ENCODE peak calls at places on chromosome 4, in four cellular contexts. One of them, this sample, is unnamed.

GRCh38 chr4:89298160-89298559 is 9.4 kb downstream of the GPRIN3 start:
- DNase-seq in brain microvascular endothelial cell: no peak
- DNase-seq in upper lobe of right lung: no peak
- DNase-seq in endothelial cell of umbilical vein: no peak
- DNase-seq in this sample: no peak

GRCh38 chr4:76950846-76951321 is 1.3 kb downstream of the SEPTIN11 start:
- DNase-seq in brain microvascular endothelial cell: no peak
- DNase-seq in endothelial cell of umbilical vein: peak; percentile 48
- DNase-seq in upper lobe of right lung: no peak
- DNase-seq in this sample: no peak

GRCh38 chr4:159227378-159227777 is 124.5 kb downstream of the RAPGEF2 start:
- DNase-seq in brain microvascular endothelial cell: peak; percentile 11
- DNase-seq in endothelial cell of umbilical vein: no peak
- DNase-seq in upper lobe of right lung: no peak
- DNase-seq in this sample: no peak

GRCh38 chr4:6071959-6072720 is 53.9 kb upstream of the C4orf50 start:
- DNase-seq in brain microvascular endothelial cell: no peak
- DNase-seq in endothelial cell of umbilical vein: no peak
- DNase-seq in upper lobe of right lung: peak; percentile 74
- DNase-seq in this sample: no peak

GRCh38 chr4:55398461-55398860 is 2.7 kb downstream of the TMEM165 start:
- DNase-seq in endothelial cell of umbilical vein: no peak
- DNase-seq in upper lobe of right lung: no peak
- DNase-seq in brain microvascular endothelial cell: no peak
- DNase-seq in this sample: no peak

GRCh38 chr4:80459918-80460473 is 124.5 kb downstream of the CFAP299 start:
- DNase-seq in upper lobe of right lung: no peak
- DNase-seq in endothelial cell of umbilical vein: no peak
- DNase-seq in brain microvascular endothelial cell: no peak
- DNase-seq in this sample: no peak

GRCh38 chr4:123042095-123042494 is 119.7 kb upstream of the NUDT6 start:
- DNase-seq in endothelial cell of umbilical vein: no peak
- DNase-seq in upper lobe of right lung: no peak
- DNase-seq in brain microvascular endothelial cell: no peak
- DNase-seq in this sample: no peak

GRCh38 chr4:99945718-99946345 is 586 bp downstream of the DNAJB14 start:
- DNase-seq in upper lobe of right lung: no peak
- DNase-seq in endothelial cell of umbilical vein: peak; percentile 49
- DNase-seq in brain microvascular endothelial cell: no peak
- DNase-seq in this sample: peak; percentile 74

GRCh38 chr4:178010596-178010995 is 568.4 kb upstream of the AGA start:
- DNase-seq in endothelial cell of umbilical vein: no peak
- DNase-seq in upper lobe of right lung: no peak
- DNase-seq in brain microvascular endothelial cell: no peak
- DNase-seq in this sample: no peak

GRCh38 chr4:187606581-187606980 is 389.0 kb upstream of the ZFP42 start:
- DNase-seq in upper lobe of right lung: no peak
- DNase-seq in brain microvascular endothelial cell: peak; percentile 61
- DNase-seq in endothelial cell of umbilical vein: peak; percentile 50
- DNase-seq in this sample: no peak

GRCh38 chr4:165877291-165877690 is 4.3 kb downstream of the TLL1 start:
- DNase-seq in upper lobe of right lung: no peak
- DNase-seq in brain microvascular endothelial cell: peak; percentile 48
- DNase-seq in endothelial cell of umbilical vein: no peak
- DNase-seq in this sample: no peak

GRCh38 chr4:142373610-142374009 is 472.5 kb downstream of the INPP4B start:
- DNase-seq in upper lobe of right lung: no peak
- DNase-seq in endothelial cell of umbilical vein: peak; percentile 60
- DNase-seq in brain microvascular endothelial cell: no peak
- DNase-seq in this sample: no peak

GRCh38 chr4:185464184-185464583 is 7.3 kb downstream of the CCDC110 start:
- DNase-seq in endothelial cell of umbilical vein: no peak
- DNase-seq in brain microvascular endothelial cell: no peak
- DNase-seq in upper lobe of right lung: no peak
- DNase-seq in this sample: no peak

GRCh38 chr4:24664956-24665355 is 80.6 kb upstream of the DHX15 start:
- DNase-seq in brain microvascular endothelial cell: no peak
- DNase-seq in upper lobe of right lung: no peak
- DNase-seq in endothelial cell of umbilical vein: no peak
- DNase-seq in this sample: no peak

GRCh38 chr4:28799696-28800095 is 1920.5 kb upstream of the PCDH7 start:
- DNase-seq in endothelial cell of umbilical vein: no peak
- DNase-seq in brain microvascular endothelial cell: no peak
- DNase-seq in upper lobe of right lung: no peak
- DNase-seq in this sample: no peak

GRCh38 chr4:26717332-26717731 is 133.4 kb downstream of the TBC1D19 start:
- DNase-seq in endothelial cell of umbilical vein: peak; percentile 8
- DNase-seq in brain microvascular endothelial cell: peak; percentile 65
- DNase-seq in upper lobe of right lung: no peak
- DNase-seq in this sample: no peak

GRCh38 chr4:64409300-64409699 is at the start of gene TECRL:
- DNase-seq in endothelial cell of umbilical vein: no peak
- DNase-seq in brain microvascular endothelial cell: no peak
- DNase-seq in upper lobe of right lung: no peak
- DNase-seq in this sample: no peak

DNA sequence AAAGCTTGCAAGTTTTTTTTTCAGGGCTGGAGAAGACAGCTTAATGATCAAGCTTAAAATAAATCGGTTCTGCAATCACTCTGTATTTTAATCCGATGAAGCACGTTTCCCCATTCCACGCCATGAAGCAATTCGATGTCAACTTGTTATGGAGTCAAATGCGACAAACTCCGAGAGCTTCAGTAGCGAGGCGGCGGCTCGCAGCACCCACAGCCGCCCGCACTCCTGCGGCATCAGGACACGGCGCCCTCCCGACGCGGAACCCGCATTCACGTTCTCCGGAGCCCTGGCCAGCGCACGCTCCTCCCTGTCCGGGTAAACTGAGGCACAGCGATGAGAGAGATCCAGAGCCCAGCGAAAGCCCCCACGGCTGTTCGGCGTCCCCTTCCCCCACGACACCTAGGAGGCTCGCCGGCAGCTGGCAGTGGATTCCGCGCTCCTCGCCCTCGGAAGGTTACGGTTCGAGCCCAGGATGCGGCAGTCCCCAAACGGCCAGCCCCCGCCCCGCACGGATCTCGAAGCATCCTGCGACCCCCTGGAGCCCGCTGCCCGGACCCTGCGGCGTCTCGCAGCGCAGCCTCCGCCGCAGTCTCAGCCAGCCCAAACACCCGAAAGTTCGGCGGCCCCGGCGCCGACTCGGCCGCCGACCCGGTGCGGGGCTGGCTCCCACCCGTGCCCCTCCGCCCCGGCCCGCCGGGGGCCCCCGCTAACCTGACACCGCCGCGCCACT is 507 bp downstream of the MFAP3L start:
- DNase-seq in endothelial cell of umbilical vein: no peak
- DNase-seq in brain microvascular endothelial cell: no peak
- DNase-seq in upper lobe of right lung: no peak
- DNase-seq in this sample: no peak
- H3K27ac ChIP-seq in endothelial cell of umbilical vein: no peak overlapping the region
- H3K27ac ChIP-seq in brain microvascular endothelial cell: no peak overlapping the region
- H3K27ac ChIP-seq in upper lobe of right lung: no peak overlapping the region
- H3K27ac ChIP-seq in this sample: peak overlapping the region; percentile 40

GRCh38 chr4:163107754-163108153 is 58.9 kb downstream of the NAF1 start:
- DNase-seq in upper lobe of right lung: no peak
- DNase-seq in brain microvascular endothelial cell: peak; percentile 27
- DNase-seq in endothelial cell of umbilical vein: peak; percentile 63
- DNase-seq in this sample: no peak
- TF ChIP-seq CTCF in upper lobe of right lung: peak; percentile 35
- TF ChIP-seq CTCF in brain microvascular endothelial cell: peak; percentile 26
- TF ChIP-seq CTCF in endothelial cell of umbilical vein: no peak
- TF ChIP-seq CTCF in this sample: no peak

GRCh38 chr4:10006236-10006603 is 15.1 kb downstream of the SLC2A9 start:
- DNase-seq in upper lobe of right lung: no peak
- DNase-seq in brain microvascular endothelial cell: no peak
- DNase-seq in endothelial cell of umbilical vein: peak; percentile 83
- DNase-seq in this sample: no peak
- H3K4me3 ChIP-seq in upper lobe of right lung: peak overlapping the region; percentile 32
- H3K4me3 ChIP-seq in brain microvascular endothelial cell: no peak overlapping the region
- H3K4me3 ChIP-seq in endothelial cell of umbilical vein: no peak overlapping the region
- H3K4me3 ChIP-seq in this sample: no peak overlapping the region

GRCh38 chr4:40241936-40242590 is 45.2 kb downstream of the RHOH start:
- DNase-seq in upper lobe of right lung: no peak
- DNase-seq in endothelial cell of umbilical vein: no peak
- DNase-seq in brain microvascular endothelial cell: no peak
- DNase-seq in this sample: no peak
- H3K27ac ChIP-seq in upper lobe of right lung: no peak overlapping the region
- H3K27ac ChIP-seq in endothelial cell of umbilical vein: no peak overlapping the region
- H3K27ac ChIP-seq in brain microvascular endothelial cell: no peak overlapping the region
- H3K27ac ChIP-seq in this sample: no peak overlapping the region

DNA sequence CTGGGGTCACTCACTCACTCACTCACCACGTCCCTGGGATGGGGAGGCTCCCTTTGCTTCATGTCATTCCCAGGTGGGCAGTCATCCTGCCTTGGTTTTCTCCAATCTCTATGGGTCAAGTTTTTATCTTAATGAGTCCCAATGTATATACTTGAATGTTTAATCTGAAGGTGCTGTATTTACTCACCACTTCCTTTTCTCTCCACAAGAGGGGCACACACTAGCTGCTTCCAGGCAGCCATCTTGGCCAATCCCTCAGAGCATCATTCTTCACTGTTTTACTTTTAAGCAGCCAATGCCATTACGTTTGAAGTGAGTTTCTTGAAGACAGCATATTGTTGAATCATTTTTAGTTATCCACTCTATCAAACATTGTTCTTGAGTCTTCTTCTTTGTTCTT is 153.4 kb upstream of the ARSJ start:
- DNase-seq in brain microvascular endothelial cell: peak; percentile 10
- DNase-seq in endothelial cell of umbilical vein: no peak
- DNase-seq in upper lobe of right lung: no peak
- DNase-seq in this sample: no peak
- TF ChIP-seq CTCF in brain microvascular endothelial cell: peak; percentile 64
- TF ChIP-seq CTCF in endothelial cell of umbilical vein: peak; percentile 33
- TF ChIP-seq CTCF in upper lobe of right lung: no peak
- TF ChIP-seq CTCF in this sample: no peak

GRCh38 chr4:111695677-111696076 is 449.6 kb upstream of the FAM241A start:
- DNase-seq in endothelial cell of umbilical vein: no peak
- DNase-seq in upper lobe of right lung: no peak
- DNase-seq in brain microvascular endothelial cell: no peak
- DNase-seq in this sample: no peak

GRCh38 chr4:111689214-111689613 is 456.0 kb upstream of the FAM241A start:
- DNase-seq in upper lobe of right lung: no peak
- DNase-seq in endothelial cell of umbilical vein: no peak
- DNase-seq in brain microvascular endothelial cell: no peak
- DNase-seq in this sample: no peak

GRCh38 chr4:111693754-111694153 is 451.5 kb upstream of the FAM241A start:
- DNase-seq in upper lobe of right lung: no peak
- DNase-seq in endothelial cell of umbilical vein: no peak
- DNase-seq in brain microvascular endothelial cell: no peak
- DNase-seq in this sample: no peak

GRCh38 chr4:111685205-111685604 is 460.0 kb upstream of the FAM241A start:
- DNase-seq in endothelial cell of umbilical vein: no peak
- DNase-seq in upper lobe of right lung: no peak
- DNase-seq in brain microvascular endothelial cell: no peak
- DNase-seq in this sample: no peak

GRCh38 chr4:111689731-111690130 is 455.5 kb upstream of the FAM241A start:
- DNase-seq in endothelial cell of umbilical vein: no peak
- DNase-seq in brain microvascular endothelial cell: no peak
- DNase-seq in upper lobe of right lung: no peak
- DNase-seq in this sample: no peak
- H3K4me3 ChIP-seq in endothelial cell of umbilical vein: no peak overlapping the region
- H3K4me3 ChIP-seq in brain microvascular endothelial cell: no peak overlapping the region
- H3K4me3 ChIP-seq in upper lobe of right lung: no peak overlapping the region
- H3K4me3 ChIP-seq in this sample: no peak overlapping the region

This sample was measured in coronary artery.